ENCODE peak calls at places on chromosomes 1 and 21, in nine cellular contexts. G is hepatocyte, M is brain microvascular endothelial cell, S is ovary, E is cardiac muscle cell, R is heart right ventricle, T is colonic mucosa, Q is body of pancreas, L is A673. I is an unnamed sample. For H3K36me3, the result is how much of the 10 kb centered on the place peaks cover.

GRCh38 chr21:36818051-36818450 is 119.1 kb downstream of the SIM2 start:
- DNase-seq in G (no peak), M (no peak), S (no peak), E (no peak), R (no peak), T (no peak), Q (no peak), L (peak), I (no peak)

GRCh38 chr1:228873714-228874113 is 138.4 kb downstream of the RHOU start:
- DNase-seq in G (no peak), M (no peak), S (no peak), E (no peak), R (no peak), T (peak), Q (no peak), L (no peak), I (no peak)

GRCh38 chr1:146020058-146020738 is 1.3 kb downstream of the HJV start:
- DNase-seq in G (peak), M (no peak), S (no peak), E (no peak), R (no peak), T (no peak), Q (no peak), L (no peak), I (no peak)

GRCh38 chr1:62299426-62300200 is 19.6 kb downstream of the KANK4 start:
- DNase-seq in G (no peak), M (no peak), S (no peak), E (peak), R (peak), T (peak), Q (peak), L (no peak), I (no peak)

GRCh38 chr1:209678981-209679539 is 3.8 kb downstream of the G0S2 start:
- DNase-seq in G (no peak), M (no peak), S (no peak), E (no peak), R (no peak), T (no peak), Q (no peak), L (no peak), I (no peak)

GRCh38 chr1:1778827-1779675 is 781 bp upstream of the NADK start:
- DNase-seq in G (peak), M (no peak), S (peak), E (no peak), R (peak), T (peak), Q (peak), L (peak), I (peak)

GRCh38 chr1:7174980-7175379 is 389.7 kb downstream of the CAMTA1 start:
- DNase-seq in G (no peak), M (no peak), S (no peak), E (no peak), R (no peak), T (no peak), Q (no peak), L (no peak), I (no peak)

GRCh38 chr21:31157756-31158155 is 119.5 kb upstream of the KRTAP19-8 start:
- DNase-seq in G (no peak), M (no peak), S (no peak), E (no peak), R (no peak), T (no peak), Q (no peak), L (no peak), I (no peak)

GRCh38 chr1:203239906-203240305 is 10.4 kb upstream of the CHIT1 start:
- DNase-seq in G (no peak), M (no peak), S (no peak), E (no peak), R (no peak), T (no peak), Q (no peak), L (no peak), I (no peak)

GRCh38 chr1:23444104-23444533 is 19.6 kb upstream of the TCEA3 start:
- DNase-seq in G (peak), M (no peak), S (peak), E (peak), R (no peak), T (peak), Q (peak), L (no peak), I (no peak)

GRCh38 chr1:74463301-74463988 is 49.0 kb downstream of the LRRC53 start:
- DNase-seq in G (no peak), M (no peak), S (no peak), E (peak), R (no peak), T (no peak), Q (no peak), L (peak), I (no peak)

GRCh38 chr1:15214507-15214906 is 32.5 kb upstream of the FHAD1 start:
- DNase-seq in G (peak), M (peak), S (peak), E (peak), R (peak), T (no peak), Q (no peak), L (no peak), I (no peak)

GRCh38 chr1:209416009-209416408 is 167.5 kb upstream of the CAMK1G start:
- DNase-seq in G (peak), M (no peak), S (no peak), E (no peak), R (no peak), T (no peak), Q (no peak), L (no peak), I (no peak)

GRCh38 chr1:244941121-244941520 is 76.8 kb upstream of the HNRNPU start:
- DNase-seq in G (no peak), M (no peak), S (no peak), E (no peak), R (no peak), T (no peak), Q (no peak), L (no peak), I (no peak)

GRCh38 chr1:28369518-28370219 is at the start of gene PHACTR4:
- DNase-seq in G (peak), M (peak), S (peak), E (peak), R (peak), T (peak), Q (peak), L (peak), I (peak)

GRCh38 chr1:28369225-28369517 is 369 bp upstream of the PHACTR4 start:
- DNase-seq in G (no peak), M (no peak), S (no peak), E (no peak), R (no peak), T (no peak), Q (no peak), L (no peak), I (no peak)

GRCh38 chr1:28370220-28371010 is 875 bp downstream of the PHACTR4 start:
- DNase-seq in G (no peak), M (peak), S (no peak), E (peak), R (peak), T (peak), Q (peak), L (peak), I (peak)

GRCh38 chr1:28374297-28374696 is 4.8 kb downstream of the PHACTR4 start:
- DNase-seq in G (no peak), M (no peak), S (no peak), E (no peak), R (no peak), T (no peak), Q (no peak), L (no peak), I (no peak)

GRCh38 chr1:28371011-28371378 is 1.5 kb downstream of the PHACTR4 start:
- DNase-seq in G (no peak), M (no peak), S (no peak), E (no peak), R (no peak), T (no peak), Q (no peak), L (no peak), I (no peak)
- H3K4me3 ChIP-seq in G (peak), M (no peak), S (no peak), E (peak), R (no peak), T (peak), Q (no peak), L (peak), I (peak)

DNA sequence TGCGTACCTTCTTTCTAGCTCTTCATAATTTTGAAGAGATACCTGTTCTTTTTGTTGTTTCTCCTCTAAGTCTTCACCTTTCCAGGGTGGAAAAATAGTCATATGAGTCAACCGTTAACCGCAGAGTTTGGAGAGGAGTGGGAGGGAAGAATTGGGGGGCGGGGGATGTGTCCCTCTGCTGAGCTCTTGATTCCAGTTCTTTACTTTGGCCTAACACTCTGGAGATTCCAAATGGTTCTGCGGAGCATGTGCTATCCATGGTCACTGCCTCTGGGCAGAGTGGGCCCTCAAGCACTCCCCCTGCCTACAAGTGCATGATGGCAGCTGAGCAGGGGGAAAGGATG is 27.1 kb downstream of the SZRD1 start:
- DNase-seq in G (no peak), M (no peak), S (no peak), E (no peak), R (no peak), T (no peak), Q (no peak), L (no peak), I (no peak)
- H3K36me3 ChIP-seq in G (under half), M (under half), S (under half), E (under half), R (half or more), T (under half), Q (under half), L (under half), I (under half)

GRCh38 chr1:245952383-245952989 is 554.6 kb downstream of the SMYD3 start:
- DNase-seq in G (no peak), M (no peak), S (no peak), E (no peak), R (no peak), T (no peak), Q (no peak), L (no peak), I (no peak)

GRCh38 chr1:245948786-245949185 is 558.3 kb downstream of the SMYD3 start:
- DNase-seq in G (no peak), M (no peak), S (no peak), E (no peak), R (no peak), T (no peak), Q (no peak), L (no peak), I (no peak)

GRCh38 chr1:245956225-245956624 is 550.9 kb downstream of the SMYD3 start:
- DNase-seq in G (no peak), M (peak), S (no peak), E (peak), R (no peak), T (no peak), Q (no peak), L (no peak), I (no peak)

GRCh38 chr1:245957446-245957845 is 549.6 kb downstream of the SMYD3 start:
- DNase-seq in G (no peak), M (no peak), S (no peak), E (no peak), R (no peak), T (no peak), Q (no peak), L (no peak), I (no peak)

GRCh38 chr1:245953876-245954660 is 553.0 kb downstream of the SMYD3 start:
- DNase-seq in G (no peak), M (no peak), S (no peak), E (no peak), R (no peak), T (no peak), Q (no peak), L (no peak), I (no peak)
- H3K4me3 ChIP-seq in G (no peak), M (no peak), S (peak), E (no peak), R (peak), T (no peak), Q (no peak), L (peak), I (no peak)

GRCh38 chr1:153951801-153952200 is 5.3 kb upstream of the DENND4B start:
- DNase-seq in G (no peak), M (no peak), S (no peak), E (no peak), R (no peak), T (no peak), Q (no peak), L (no peak), I (no peak)

GRCh38 chr1:153954826-153955225 is 3.6 kb downstream of the CRTC2 start:
- DNase-seq in G (no peak), M (no peak), S (no peak), E (no peak), R (peak), T (no peak), Q (no peak), L (no peak), I (no peak)

GRCh38 chr1:153946622-153947246 is at the start of gene DENND4B:
- DNase-seq in G (peak), M (no peak), S (peak), E (peak), R (peak), T (peak), Q (peak), L (peak), I (peak)

GRCh38 chr1:153953859-153954365 is 4.5 kb downstream of the CRTC2 start:
- DNase-seq in G (peak), M (no peak), S (no peak), E (no peak), R (peak), T (no peak), Q (no peak), L (no peak), I (no peak)

GRCh38 chr1:153951183-153951582 is 4.7 kb upstream of the DENND4B start:
- DNase-seq in G (no peak), M (no peak), S (no peak), E (no peak), R (peak), T (no peak), Q (no peak), L (no peak), I (no peak)
- H3K36me3 ChIP-seq in G (under half), M (half or more), S (under half), E (under half), R (half or more), T (under half), Q (under half), L (under half), I (under half)

I was measured in H7.